ENCODE peak calls at places on chromosomes 6 and 20, in four cellular contexts. One of them, this sample, is unnamed.
A peak's percentile ranks its signal among the peaks of the same experiment; 100 is the strongest.

GRCh38 chr6:162964703-162965140 is 236.9 kb downstream of the PACRG start:
- DNase-seq in right lobe of liver: no peak
- DNase-seq in A549: no peak
- DNase-seq in NCI-H1105: no peak
- DNase-seq in this sample: no peak

GRCh38 chr6:129593233-129593564 is 116.8 kb downstream of the ARHGAP18 start:
- DNase-seq in right lobe of liver: peak; percentile 80
- DNase-seq in A549: no peak
- DNase-seq in NCI-H1105: no peak
- DNase-seq in this sample: no peak

GRCh38 chr20:878511-879307 is 37.4 kb downstream of the ANGPT4 start:
- DNase-seq in right lobe of liver: no peak
- DNase-seq in A549: peak; percentile 35
- DNase-seq in NCI-H1105: no peak
- DNase-seq in this sample: peak; percentile 41

GRCh38 chr6:33201147-33201545 is 479 bp downstream of the SLC39A7 start:
- DNase-seq in right lobe of liver: no peak
- DNase-seq in A549: no peak
- DNase-seq in NCI-H1105: no peak
- DNase-seq in this sample: no peak

GRCh38 chr6:42744351-42744890 is 1.5 kb downstream of the TBCC start:
- DNase-seq in right lobe of liver: no peak
- DNase-seq in A549: no peak
- DNase-seq in NCI-H1105: no peak
- DNase-seq in this sample: no peak

GRCh38 chr20:48051810-48052491 is 266.7 kb upstream of the SULF2 start:
- DNase-seq in right lobe of liver: no peak
- DNase-seq in A549: peak; percentile 28
- DNase-seq in NCI-H1105: peak; percentile 73
- DNase-seq in this sample: peak; percentile 85

GRCh38 chr6:119533603-119534279 is 184.2 kb upstream of the MAN1A1 start:
- DNase-seq in right lobe of liver: no peak
- DNase-seq in A549: no peak
- DNase-seq in NCI-H1105: no peak
- DNase-seq in this sample: peak; percentile 3

GRCh38 chr6:3879194-3879952 is 30.2 kb downstream of the FAM50B start:
- DNase-seq in right lobe of liver: no peak
- DNase-seq in A549: no peak
- DNase-seq in NCI-H1105: no peak
- DNase-seq in this sample: no peak

GRCh38 chr6:104506429-104506828 is 353.3 kb downstream of the HACE1 start:
- DNase-seq in right lobe of liver: no peak
- DNase-seq in A549: no peak
- DNase-seq in NCI-H1105: no peak
- DNase-seq in this sample: no peak

GRCh38 chr20:60857708-60858107 is 394.4 kb upstream of the CDH4 start:
- DNase-seq in right lobe of liver: no peak
- DNase-seq in A549: no peak
- DNase-seq in NCI-H1105: no peak
- DNase-seq in this sample: peak; percentile 0

GRCh38 chr6:166274163-166274562 is 34.0 kb downstream of the PRR18 start:
- DNase-seq in right lobe of liver: no peak
- DNase-seq in A549: no peak
- DNase-seq in NCI-H1105: no peak
- DNase-seq in this sample: no peak

GRCh38 chr6:12576389-12576788 is 140.2 kb upstream of the PHACTR1 start:
- DNase-seq in right lobe of liver: no peak
- DNase-seq in A549: no peak
- DNase-seq in NCI-H1105: no peak
- DNase-seq in this sample: peak; percentile 82

GRCh38 chr20:732727-733126 is 35.6 kb downstream of the SLC52A3 start:
- DNase-seq in right lobe of liver: no peak
- DNase-seq in A549: no peak
- DNase-seq in NCI-H1105: no peak
- DNase-seq in this sample: no peak

GRCh38 chr20:14259691-14260090 is 77.7 kb downstream of the FLRT3 start:
- DNase-seq in right lobe of liver: no peak
- DNase-seq in A549: no peak
- DNase-seq in NCI-H1105: no peak
- DNase-seq in this sample: no peak

This sample was measured in lung microvascular endothelial cell.